ENCODE peak calls at places on chromosomes 5 and 9, in five cellular contexts. F is ovary, B is WTC11, C is OCI-LY7, M is HS-5. I is an unnamed sample.

GRCh38 chr5:96195053-96195452 is 233.4 kb upstream of the ELL2 start:
- DNase-seq in C (no peak), M (no peak), B (no peak), F (no peak), I (no peak)

GRCh38 chr9:130946778-130947617 is 8.0 kb upstream of the FIBCD1 start:
- DNase-seq in C (no peak), F (no peak), B (no peak), M (no peak), I (peak)

GRCh38 chr9:124197177-124198095 is 60.3 kb upstream of the NEK6 start:
- DNase-seq in C (peak), F (no peak), B (no peak), M (no peak), I (no peak)

GRCh38 chr5:139660916-139661814 is 13.0 kb downstream of the CXXC5 start:
- DNase-seq in C (no peak), B (no peak), M (peak), F (peak), I (no peak)

GRCh38 chr5:98793223-98793622 is 19.8 kb downstream of the RGMB start:
- DNase-seq in C (no peak), F (no peak), M (no peak), B (no peak), I (no peak)

GRCh38 chr9:124007157-124007460 is 4.5 kb upstream of the LHX2 start:
- DNase-seq in C (no peak), F (no peak), M (no peak), B (no peak), I (no peak)

GRCh38 chr5:115100556-115100955 is 69.2 kb downstream of the TRIM36 start:
- DNase-seq in C (no peak), F (peak), B (no peak), M (no peak), I (peak)

GRCh38 chr9:94867281-94867841 is 140.9 kb downstream of the AOPEP start:
- DNase-seq in M (peak), C (no peak), B (no peak), F (peak), I (no peak)

GRCh38 chr5:33228149-33228548 is 212.6 kb upstream of the TARS1 start:
- DNase-seq in B (no peak), F (no peak), M (no peak), C (no peak), I (no peak)

GRCh38 chr5:9898319-9898718 is 268.2 kb upstream of the TAS2R1 start:
- DNase-seq in M (peak), C (peak), B (peak), F (no peak), I (peak)

GRCh38 chr9:80378669-80379293 is 807.0 kb downstream of the TLE4 start:
- DNase-seq in B (no peak), M (no peak), F (no peak), C (no peak), I (no peak)

GRCh38 chr9:123395276-123396006 is 39.4 kb downstream of the CRB2 start:
- DNase-seq in C (no peak), B (no peak), F (no peak), M (no peak), I (peak)

GRCh38 chr5:82259172-82259800 is 18.9 kb downstream of the RPS23 start:
- DNase-seq in M (no peak), F (no peak), C (peak), B (no peak), I (no peak)

GRCh38 chr5:147460380-147460779 is 49.5 kb downstream of the DPYSL3 start:
- DNase-seq in F (no peak), C (no peak), B (no peak), M (no peak), I (no peak)

GRCh38 chr9:105693435-105694275 is 686 bp upstream of the TMEM38B start:
- DNase-seq in B (no peak), F (no peak), C (peak), M (no peak), I (no peak)

GRCh38 chr5:159049844-159050318 is 49.8 kb downstream of the EBF1 start:
- DNase-seq in C (peak), F (no peak), M (no peak), B (no peak), I (no peak)

GRCh38 chr9:121620777-121621437 is 30.5 kb upstream of the DAB2IP start:
- DNase-seq in F (no peak), M (no peak), B (peak), C (peak), I (no peak)

GRCh38 chr5:17402291-17403121 is 95.5 kb upstream of the TAF11L2 start:
- DNase-seq in C (no peak), B (no peak), M (no peak), F (no peak), I (no peak)

GRCh38 chr5:6774673-6775327 is 61.6 kb downstream of the TENT4A start:
- DNase-seq in C (no peak), B (no peak), M (no peak), F (no peak), I (no peak)

GRCh38 chr9:99027414-99027813 is 77.5 kb upstream of the TGFBR1 start:
- DNase-seq in F (no peak), C (no peak), M (no peak), B (no peak), I (no peak)

GRCh38 chr5:6744841-6745705 is 31.8 kb downstream of the TENT4A start:
- DNase-seq in F (no peak), B (no peak), C (no peak), M (no peak), I (no peak)

GRCh38 chr5:31952034-31952433 is 222.1 kb downstream of the GOLPH3 start:
- DNase-seq in M (no peak), C (no peak), B (no peak), F (no peak), I (no peak)

GRCh38 chr9:110688329-110688728 is 19.7 kb downstream of the MUSK start:
- DNase-seq in B (no peak), M (no peak), C (no peak), F (no peak), I (no peak)

GRCh38 chr9:7790819-7791182 is 8.8 kb downstream of the DMAC1 start:
- DNase-seq in B (no peak), F (no peak), M (no peak), C (no peak), I (no peak)

GRCh38 chr9:91795500-91796241 is 154.4 kb downstream of the ROR2 start:
- DNase-seq in B (no peak), M (no peak), F (no peak), C (no peak), I (peak)

GRCh38 chr5:151106073-151106472 is 25.2 kb upstream of the TNIP1 start:
- DNase-seq in M (no peak), F (no peak), C (no peak), B (no peak), I (no peak)

GRCh38 chr5:113293613-113294340 is 141.0 kb downstream of the TSSK1B start:
- DNase-seq in C (no peak), F (peak), B (peak), M (no peak), I (no peak)

GRCh38 chr9:91101598-91102168 is 260.0 kb downstream of the AUH start:
- DNase-seq in F (no peak), M (no peak), B (no peak), C (peak), I (no peak)

GRCh38 chr5:3595102-3595961 is at the start of gene IRX1:
- DNase-seq in F (no peak), C (no peak), M (no peak), B (peak), I (peak)

GRCh38 chr5:140346348-140347221 is at the start of gene HBEGF:
- DNase-seq in M (no peak), C (peak), F (peak), B (peak), I (peak)

GRCh38 chr5:92694067-92694466 is 887.0 kb downstream of the NR2F1-AS1 start:
- DNase-seq in M (no peak), F (no peak), C (no peak), B (no peak), I (no peak)

GRCh38 chr9:134644715-134645606 is 3.4 kb downstream of the COL5A1 start:
- DNase-seq in B (no peak), C (no peak), F (peak), M (peak), I (no peak)

GRCh38 chr5:78778538-78778937 is 130.0 kb upstream of the LHFPL2 start:
- DNase-seq in B (no peak), F (no peak), C (no peak), M (no peak), I (no peak)

GRCh38 chr9:16828335-16829281 is 41.9 kb downstream of the BNC2 start:
- DNase-seq in C (no peak), B (peak), M (peak), F (peak), I (no peak)

GRCh38 chr5:32779754-32780415 is 68.8 kb downstream of the NPR3 start:
- DNase-seq in B (no peak), M (no peak), F (no peak), C (no peak), I (no peak)

GRCh38 chr9:99140685-99141314 is 35.9 kb downstream of the TGFBR1 start:
- DNase-seq in B (peak), F (no peak), C (peak), M (no peak), I (no peak)

GRCh38 chr9:642014-642413 is 199.5 kb upstream of the DMRT1 start:
- DNase-seq in M (no peak), C (no peak), B (no peak), F (no peak), I (no peak)

I was measured in NCI-H345.